ENCODE peak calls at places on chromosomes 1 and 21, in seven cellular contexts. R is ovary, Y is heart left ventricle, B is foreskin fibroblast, L is mesendoderm, Z is astrocyte of the cerebellum, H is HAP-1. P is an unnamed sample.

GRCh38 chr21:35467536-35467935 is 418.4 kb upstream of the RUNX1 start:
- DNase-seq in R (no peak), Y (no peak), B (no peak), L (no peak), Z (no peak), H (no peak), P (no peak)

GRCh38 chr1:107529511-107530149 is 388.8 kb downstream of the NTNG1 start:
- DNase-seq in R (no peak), Y (no peak), B (peak; percentile 76), L (peak; percentile 70), Z (peak; percentile 39), H (peak; percentile 52), P (peak; percentile 26)

GRCh38 chr1:247482747-247483146 is 24.8 kb upstream of the OR2B11 start:
- DNase-seq in R (no peak), Y (no peak), B (no peak), L (no peak), Z (no peak), H (no peak), P (peak; percentile 8)

GRCh38 chr1:91765880-91766443 is 120.0 kb downstream of the TGFBR3 start:
- DNase-seq in R (no peak), Y (no peak), B (no peak), L (no peak), Z (no peak), H (no peak), P (no peak)

GRCh38 chr1:5755552-5756125 is 236.6 kb downstream of the NPHP4 start:
- DNase-seq in R (no peak), Y (no peak), B (no peak), L (no peak), Z (no peak), H (no peak), P (no peak)

GRCh38 chr1:25642710-25643109 is 26.1 kb downstream of the MAN1C1 start:
- DNase-seq in R (no peak), Y (no peak), B (no peak), L (no peak), Z (peak; percentile 12), H (no peak), P (no peak)

GRCh38 chr1:110477041-110477440 is 26.1 kb downstream of the PROK1 start:
- DNase-seq in R (no peak), Y (no peak), B (peak; percentile 68), L (peak; percentile 46), Z (no peak), H (no peak), P (no peak)

GRCh38 chr1:226446058-226446457 is 38.2 kb upstream of the PARP1 start:
- DNase-seq in R (no peak), Y (no peak), B (no peak), L (no peak), Z (no peak), H (no peak), P (no peak)

GRCh38 chr1:27509127-27510080 is 19.4 kb upstream of the WASF2 start:
- DNase-seq in R (no peak), Y (no peak), B (no peak), L (no peak), Z (no peak), H (no peak), P (no peak)

GRCh38 chr1:108084866-108085477 is 115.2 kb downstream of the SLC25A24 start:
- DNase-seq in R (no peak), Y (peak; percentile 60), B (no peak), L (peak; percentile 11), Z (no peak), H (no peak), P (no peak)

DNA sequence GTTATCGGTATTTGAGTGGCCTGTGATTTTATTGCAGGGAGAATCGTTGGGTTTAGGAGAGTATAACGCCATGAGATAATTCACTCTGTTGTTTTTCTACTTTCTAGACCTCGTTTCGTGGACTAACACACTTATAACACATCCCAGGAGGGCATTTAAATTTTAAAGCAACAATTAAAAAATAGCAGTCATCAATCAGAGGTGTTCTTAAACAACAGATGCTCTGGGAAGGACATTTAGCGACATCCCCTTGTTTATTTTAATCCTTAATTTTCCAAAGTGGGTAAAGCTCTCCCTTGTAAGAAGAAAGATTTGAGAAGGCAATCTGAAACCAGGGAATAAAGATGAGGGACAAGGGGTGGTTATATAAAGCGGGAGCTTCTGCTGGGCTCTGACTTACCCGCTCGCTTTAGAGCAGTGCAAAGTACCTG is 4.9 kb downstream of the PBX1 start:
- DNase-seq in R (no peak), Y (no peak), B (peak; percentile 50), L (no peak), Z (no peak), H (no peak), P (no peak)
- H3K4me3 ChIP-seq in R (peak overlapping the region; percentile 71), Y (peak overlapping the region; percentile 81), B (peak overlapping the region; percentile 82), L (no peak overlapping the region), Z (peak overlapping the region; percentile 66), H (peak overlapping the region; percentile 40), P (peak overlapping the region; percentile 86)

GRCh38 chr1:174159253-174160108 is at the start of gene RABGAP1L:
- DNase-seq in R (peak; percentile 95), Y (peak; percentile 96), B (peak; percentile 99), L (peak; percentile 97), Z (peak; percentile 82), H (peak; percentile 92), P (peak; percentile 66)

GRCh38 chr1:174160109-174160473 is 771 bp downstream of the RABGAP1L start:
- DNase-seq in R (peak; percentile 56), Y (peak; percentile 73), B (peak; percentile 74), L (peak; percentile 49), Z (no peak), H (no peak), P (no peak)

GRCh38 chr1:174158767-174159252 is 510 bp upstream of the RABGAP1L start:
- DNase-seq in R (no peak), Y (no peak), B (no peak), L (no peak), Z (no peak), H (no peak), P (no peak)

GRCh38 chr1:174156437-174156836 is 2.9 kb upstream of the RABGAP1L start:
- DNase-seq in R (no peak), Y (no peak), B (no peak), L (peak; percentile 51), Z (no peak), H (no peak), P (no peak)

DNA sequence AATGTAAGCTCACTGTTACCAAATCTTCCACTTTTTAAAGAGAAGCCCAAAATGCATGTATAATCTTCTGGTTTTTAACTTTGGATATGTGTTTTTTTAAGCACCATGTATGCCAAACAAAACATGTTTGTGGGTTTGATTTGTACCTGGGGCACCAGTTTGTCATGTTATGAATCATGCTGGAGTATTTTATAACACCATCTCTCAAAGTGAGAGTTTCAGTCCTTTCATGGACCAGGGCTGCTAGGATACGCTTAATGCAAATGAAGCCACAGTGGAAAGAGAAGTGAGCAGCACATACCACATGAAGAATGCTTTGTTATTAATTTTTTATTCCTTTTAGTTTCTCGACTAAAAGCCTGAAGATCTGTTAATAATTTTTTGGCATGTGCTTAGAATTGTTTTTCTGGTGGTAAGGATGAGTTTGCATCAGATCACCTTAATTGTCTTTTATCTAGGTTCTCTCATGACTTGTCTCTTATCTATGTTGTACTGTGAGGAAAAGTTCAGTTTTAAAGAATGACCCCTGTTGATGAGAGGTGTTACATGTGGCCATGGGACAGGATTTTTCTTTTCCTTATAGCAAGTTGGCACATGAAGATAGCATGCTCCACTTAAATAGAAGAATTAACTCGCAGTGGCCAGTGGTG is 2.0 kb upstream of the RABGAP1L start:
- DNase-seq in R (no peak), Y (no peak), B (no peak), L (no peak), Z (peak; percentile 16), H (no peak), P (no peak)
- H3K4me3 ChIP-seq in R (no peak overlapping the region), Y (no peak overlapping the region), B (no peak overlapping the region), L (no peak overlapping the region), Z (no peak overlapping the region), H (no peak overlapping the region), P (no peak overlapping the region)

GRCh38 chr1:152457561-152457960 is 43.5 kb upstream of the CRNN start:
- DNase-seq in R (no peak), Y (no peak), B (no peak), L (no peak), Z (no peak), H (no peak), P (no peak)

GRCh38 chr1:152461544-152461943 is 47.5 kb upstream of the CRNN start:
- DNase-seq in R (no peak), Y (no peak), B (peak; percentile 46), L (peak; percentile 57), Z (peak; percentile 5), H (peak; percentile 39), P (no peak)

GRCh38 chr1:152460529-152460899 is 46.5 kb upstream of the CRNN start:
- DNase-seq in R (no peak), Y (no peak), B (no peak), L (no peak), Z (no peak), H (no peak), P (no peak)

GRCh38 chr1:152458384-152459185 is 44.5 kb upstream of the CRNN start:
- DNase-seq in R (peak; percentile 69), Y (peak; percentile 81), B (peak; percentile 79), L (peak; percentile 70), Z (peak; percentile 63), H (peak; percentile 61), P (peak; percentile 26)

DNA sequence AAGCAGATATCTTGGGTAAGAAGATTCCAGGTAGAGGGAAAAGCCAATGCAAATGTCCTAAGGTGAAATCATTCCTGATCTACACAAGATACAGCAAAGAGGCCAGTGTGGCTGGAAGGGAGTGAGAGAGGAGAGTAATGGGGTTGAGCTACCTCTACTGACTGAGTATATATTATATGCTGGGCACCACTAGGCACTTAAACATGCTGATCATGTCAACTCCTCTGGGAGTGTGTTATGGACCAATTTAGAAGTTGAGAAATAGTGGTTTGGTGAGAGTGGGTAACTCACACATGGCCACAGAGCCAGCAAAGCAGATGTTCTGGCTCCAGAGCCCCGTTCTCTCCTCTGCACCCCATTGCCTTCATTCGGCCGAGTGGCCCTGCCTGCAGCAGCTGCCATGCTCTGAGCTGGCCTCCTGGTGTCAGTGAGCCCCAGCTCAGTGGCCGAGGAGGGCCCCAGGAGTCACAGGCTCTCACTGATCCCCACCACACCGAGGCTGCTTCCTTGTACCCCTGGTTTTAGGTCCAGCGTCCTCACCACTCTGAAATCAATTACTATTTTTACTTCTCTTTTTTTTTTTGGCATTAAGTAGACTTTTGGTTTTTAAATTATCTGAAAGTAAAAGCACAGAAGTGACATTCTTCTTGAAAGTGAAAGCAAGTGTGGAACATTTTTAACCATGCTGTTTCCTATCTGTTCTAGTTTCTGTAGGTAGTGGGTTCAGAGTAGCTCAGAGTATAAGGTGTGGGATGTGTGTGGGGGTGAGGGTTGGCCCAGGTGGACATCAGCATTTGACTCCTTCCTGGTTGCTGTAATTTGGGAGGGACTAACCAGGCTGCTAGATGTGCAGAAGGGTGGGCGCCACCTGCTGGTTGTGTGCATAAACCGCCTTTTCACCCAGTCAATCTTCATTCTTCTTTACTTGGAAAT is 45.8 kb upstream of the CRNN start:
- DNase-seq in R (peak; percentile 24), Y (peak; percentile 79), B (peak; percentile 75), L (peak; percentile 64), Z (peak; percentile 18), H (peak; percentile 69), P (peak; percentile 10)
- H3K4me3 ChIP-seq in R (no peak overlapping the region), Y (peak overlapping the region; percentile 8), B (no peak overlapping the region), L (no peak overlapping the region), Z (no peak overlapping the region), H (no peak overlapping the region), P (no peak overlapping the region)

DNA sequence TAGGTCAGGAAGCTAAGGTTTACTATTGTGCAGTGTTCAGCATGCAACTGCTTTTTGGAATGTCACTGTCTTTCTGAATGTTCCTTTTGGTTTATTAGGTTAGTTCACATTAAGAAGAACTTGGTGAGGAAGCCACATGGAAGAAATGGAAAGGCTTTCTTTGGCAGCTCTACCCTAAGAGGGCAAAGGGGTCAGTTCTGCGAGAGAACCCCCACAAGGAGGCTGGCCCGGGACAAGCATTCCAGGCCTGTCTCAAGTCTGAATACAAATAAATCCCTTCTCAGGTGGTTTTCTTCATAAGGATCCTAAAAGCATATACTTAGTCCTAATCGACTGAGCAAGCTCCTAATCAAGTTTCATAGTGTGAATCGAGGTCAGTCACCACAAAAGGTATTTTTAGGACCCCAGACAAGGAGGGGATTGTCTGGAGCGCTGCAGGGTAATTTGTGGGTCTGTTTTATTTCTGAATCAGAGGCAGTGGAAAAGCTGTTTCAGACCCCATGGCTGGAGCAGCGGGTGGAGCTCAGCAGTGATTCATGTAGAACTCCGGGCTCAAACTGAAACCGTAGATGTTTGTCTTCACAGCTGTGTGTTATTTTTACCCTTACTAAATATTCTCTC is 63.3 kb downstream of the ERG start:
- DNase-seq in R (no peak), Y (no peak), B (peak; percentile 9), L (no peak), Z (peak; percentile 72), H (no peak), P (peak; percentile 32)
- H3K4me3 ChIP-seq in R (peak overlapping the region; percentile 25), Y (peak overlapping the region; percentile 30), B (peak overlapping the region; percentile 20), L (no peak overlapping the region), Z (no peak overlapping the region), H (no peak overlapping the region), P (no peak overlapping the region)

P was measured in retinal pigment epithelial cell.